ENCODE peak calls at places on chromosomes 4 and X, in six cellular contexts. E is stimulated activated naive CD4-positive, alpha-beta T cell; R is endothelial cell of umbilical vein; Q is H9; W is cardiac muscle cell; A is ACHN. D is an unnamed sample.

GRCh38 chrX:19747672-19748610 is 139.5 kb downstream of the SH3KBP1 start:
- DNase-seq in W (no peak), A (no peak), R (no peak), Q (no peak), E (peak), D (peak)

GRCh38 chr4:176563591-176563990 is 229.1 kb downstream of the VEGFC start:
- DNase-seq in R (peak), Q (no peak), E (no peak), W (peak), A (no peak), D (no peak)

GRCh38 chr4:123952530-123953274 is 556.1 kb downstream of the SPRY1 start:
- DNase-seq in E (no peak), Q (peak), R (no peak), A (no peak), W (no peak), D (no peak)

GRCh38 chr4:145709843-145710242 is 29.9 kb downstream of the C4orf51 start:
- DNase-seq in E (no peak), W (no peak), A (peak), Q (no peak), R (no peak), D (no peak)

GRCh38 chrX:27162496-27162895 is 300.6 kb downstream of the PPP4R3C start:
- DNase-seq in Q (no peak), A (no peak), E (no peak), R (peak), W (no peak), D (no peak)

GRCh38 chr4:154719087-154719486 is 24.7 kb upstream of the LRAT start:
- DNase-seq in Q (no peak), W (no peak), E (no peak), R (no peak), A (peak), D (no peak)

GRCh38 chr4:148693913-148694649 is 251.9 kb upstream of the NR3C2 start:
- DNase-seq in W (no peak), A (no peak), Q (no peak), R (no peak), E (no peak), D (no peak)

GRCh38 chr4:119041951-119042560 is 93.6 kb upstream of the MYOZ2 start:
- DNase-seq in W (peak), A (peak), Q (peak), E (no peak), R (peak), D (no peak)

GRCh38 chr4:95850161-95850560 is 10.3 kb downstream of the PDHA2 start:
- DNase-seq in Q (no peak), A (no peak), W (no peak), R (no peak), E (no peak), D (no peak)

GRCh38 chr4:166308589-166308988 is 435.6 kb downstream of the TLL1 start:
- DNase-seq in R (no peak), W (no peak), A (no peak), Q (no peak), E (no peak), D (no peak)

GRCh38 chrX:69076084-69076483 is 89.2 kb downstream of the PJA1 start:
- DNase-seq in E (no peak), Q (no peak), A (no peak), R (no peak), W (no peak), D (no peak)

GRCh38 chrX:150150780-150151125 is 212.4 kb upstream of the MAMLD1 start:
- DNase-seq in Q (no peak), A (no peak), W (no peak), R (no peak), E (no peak), D (no peak)

GRCh38 chr4:40337081-40337480 is 1.9 kb downstream of the CHRNA9 start:
- DNase-seq in A (no peak), R (no peak), W (no peak), Q (no peak), E (no peak), D (no peak)

GRCh38 chrX:42803320-42803719 is 25.4 kb upstream of the PPP1R2C start:
- DNase-seq in W (no peak), A (no peak), R (no peak), Q (no peak), E (no peak), D (no peak)

D was measured in naive thymus-derived CD4-positive, alpha-beta T cell.